ENCODE peak calls at places on chromosome 5, in seven cellular contexts. H is ovary, P is upper lobe of left lung, Q is tibial nerve, U is A549, I is H1, Y is heart left ventricle. C is an unnamed sample. For H3K4me1, the result is how much of the 10 kb centered on the place peaks cover.

GRCh38 chr5:84275609-84276008 is 109.1 kb downstream of the EDIL3 start:
- DNase-seq in Q (no peak), Y (no peak), I (no peak), H (no peak), U (no peak), P (no peak), C (no peak)

GRCh38 chr5:79890119-79890870 is 100.8 kb downstream of the MTX3 start:
- DNase-seq in H (no peak), P (no peak), U (no peak), I (no peak), Y (no peak), Q (no peak), C (no peak)

GRCh38 chr5:35182541-35183242 is 47.6 kb downstream of the PRLR start:
- DNase-seq in U (no peak), Y (no peak), H (no peak), Q (no peak), I (no peak), P (no peak), C (no peak)

GRCh38 chr5:473344-474192 is 30.6 kb downstream of the EXOC3 start:
- DNase-seq in Y (no peak), I (peak), Q (no peak), U (peak), H (peak), P (no peak), C (peak)

GRCh38 chr5:159099049-159099760 is 511 bp downstream of the EBF1 start:
- DNase-seq in I (peak), H (peak), Y (peak), Q (no peak), P (peak), U (peak), C (no peak)

GRCh38 chr5:18394154-18394804 is 760.0 kb downstream of the TAF11L14 start:
- DNase-seq in H (peak), U (peak), I (peak), P (no peak), Y (peak), Q (peak), C (peak)

GRCh38 chr5:175595905-175596304 is 62.0 kb upstream of the HRH2 start:
- DNase-seq in Y (no peak), H (no peak), P (no peak), Q (no peak), U (no peak), I (no peak), C (no peak)

GRCh38 chr5:139061274-139061673 is 136.9 kb downstream of the SIL1 start:
- DNase-seq in Q (no peak), I (no peak), P (peak), H (peak), U (no peak), Y (peak), C (peak)

GRCh38 chr5:92208265-92208664 is 825.1 kb upstream of the ARRDC3 start:
- DNase-seq in U (no peak), H (no peak), P (no peak), I (no peak), Q (no peak), Y (no peak), C (no peak)

GRCh38 chr5:171520300-171521170 is 101.1 kb downstream of the FGF18 start:
- DNase-seq in Y (peak), U (peak), I (peak), Q (no peak), H (peak), P (peak), C (peak)

GRCh38 chr5:761206-761771 is 23.2 kb downstream of the ZDHHC11B start:
- DNase-seq in P (peak), Q (no peak), I (no peak), Y (no peak), U (no peak), H (peak), C (no peak)

GRCh38 chr5:139100825-139101224 is 97.3 kb downstream of the SIL1 start:
- DNase-seq in H (no peak), Y (no peak), Q (no peak), U (peak), I (no peak), P (no peak), C (no peak)

GRCh38 chr5:159034083-159034824 is 65.5 kb downstream of the EBF1 start:
- DNase-seq in Y (peak), P (no peak), I (no peak), Q (no peak), U (no peak), H (no peak), C (no peak)

GRCh38 chr5:72478276-72478675 is 28.9 kb downstream of the ZNF366 start:
- DNase-seq in Y (no peak), Q (no peak), I (no peak), U (no peak), H (no peak), P (no peak), C (no peak)

GRCh38 chr5:1838013-1838412 is 36.8 kb downstream of the NDUFS6 start:
- DNase-seq in H (no peak), Y (no peak), I (no peak), U (no peak), Q (no peak), P (peak), C (no peak)

GRCh38 chr5:13248236-13248635 is 696.3 kb downstream of the DNAH5 start:
- DNase-seq in P (no peak), Q (no peak), I (no peak), Y (no peak), H (no peak), U (no peak), C (no peak)

GRCh38 chr5:128774605-128775004 is 190.7 kb upstream of the SLC27A6 start:
- DNase-seq in Y (no peak), I (no peak), U (no peak), H (no peak), P (no peak), Q (no peak), C (no peak)

GRCh38 chr5:169736653-169737052 is 99.6 kb downstream of the DOCK2 start:
- DNase-seq in Y (no peak), H (no peak), Q (no peak), P (no peak), I (no peak), U (no peak), C (no peak)

DNA sequence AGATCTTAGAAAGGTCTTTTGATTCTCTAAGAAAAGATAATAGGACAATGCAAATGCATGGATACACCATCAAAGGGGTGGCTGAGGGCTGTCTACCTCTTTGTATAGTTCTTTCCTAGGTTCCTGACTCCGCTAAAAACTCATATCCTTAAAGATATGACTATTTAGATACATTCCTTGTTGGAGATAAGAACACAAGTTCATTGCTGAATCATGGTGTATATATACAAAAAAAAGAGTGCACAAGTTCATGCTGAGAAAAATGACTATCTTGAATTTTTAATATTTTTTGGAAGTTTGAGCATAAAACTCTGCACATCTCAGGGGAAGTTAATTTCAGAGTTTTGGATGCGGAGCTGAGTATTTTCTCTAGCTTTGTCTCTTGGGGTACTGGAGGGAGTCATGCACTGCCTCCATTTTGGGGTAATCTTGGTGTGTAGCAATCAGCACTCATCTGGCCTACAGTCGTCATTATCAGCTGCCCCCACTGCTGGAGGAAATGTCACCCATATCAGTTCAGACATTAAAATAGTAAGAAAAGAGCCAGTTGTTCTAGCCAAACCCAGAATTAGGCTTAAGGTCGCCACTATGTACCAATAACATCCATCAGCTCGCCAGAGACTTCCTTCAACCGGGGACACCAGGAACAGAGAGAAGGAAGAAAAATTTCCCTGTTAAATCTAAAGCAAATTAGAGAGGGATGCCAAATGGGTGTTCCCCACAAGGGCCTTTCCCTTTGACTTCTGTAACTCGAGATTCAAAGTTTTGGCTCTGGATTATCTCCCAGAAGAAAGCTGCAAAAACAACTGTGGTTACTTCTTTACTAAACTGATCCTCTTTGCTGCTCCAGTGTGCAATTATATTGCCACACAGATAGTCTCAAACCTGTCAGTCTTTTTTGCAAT is 49.0 kb downstream of the PTTG1 start:
- DNase-seq in P (no peak), Y (no peak), U (no peak), Q (peak), H (no peak), I (no peak), C (peak)
- H3K4me1 ChIP-seq in P (under half), Y (half or more), U (under half), Q (under half), H (under half), I (under half), C (under half)

GRCh38 chr5:78598973-78599372 is 49.6 kb downstream of the LHFPL2 start:
- DNase-seq in I (no peak), U (no peak), Q (no peak), P (no peak), Y (no peak), H (no peak), C (no peak)
- TF ChIP-seq POLR2A in I (no peak), U (no peak), Q (no peak), P (no peak), Y (no peak), H (no peak), C (no peak)

GRCh38 chr5:76477061-76477460 is 74.0 kb downstream of the IQGAP2 start:
- DNase-seq in Y (no peak), I (no peak), U (no peak), H (no peak), P (no peak), Q (no peak), C (no peak)
- H3K4me1 ChIP-seq in Y (under half), I (under half), U (under half), H (under half), P (under half), Q (under half), C (under half)

DNA sequence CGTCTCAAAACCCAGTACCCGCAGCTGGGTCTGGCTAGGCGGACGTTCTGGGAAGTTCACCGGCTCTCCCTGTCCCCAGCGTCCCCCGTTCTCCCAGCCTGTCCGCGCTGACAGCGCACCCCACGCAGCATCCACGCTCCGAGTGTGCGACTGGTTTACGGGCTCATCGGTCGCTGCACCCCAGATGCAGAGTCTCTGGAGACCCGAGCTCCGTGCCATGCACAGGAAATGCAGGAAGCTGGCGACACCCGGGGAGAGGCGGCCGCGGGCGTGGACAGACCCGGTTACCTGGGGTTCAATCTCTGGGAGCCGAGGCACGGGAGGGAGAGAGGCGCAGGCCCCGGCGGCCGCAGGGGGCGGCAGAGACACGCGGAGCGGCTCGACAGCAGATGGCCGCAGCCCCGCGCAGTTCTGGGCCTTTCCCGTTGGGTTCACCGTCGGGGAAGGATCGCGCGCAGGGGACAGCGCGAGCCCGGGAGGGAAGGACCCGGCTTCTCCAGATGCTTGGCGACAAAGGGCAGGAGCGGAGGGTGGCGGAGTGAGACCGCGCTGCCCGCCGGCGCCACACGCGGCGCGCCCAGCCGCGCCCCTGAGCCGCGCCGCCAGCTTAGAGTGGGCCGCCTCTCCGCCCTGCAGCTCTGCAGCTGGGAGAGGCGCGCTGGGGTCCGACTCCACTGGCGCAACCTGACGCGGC is 558 bp downstream of the SHROOM1 start:
- DNase-seq in Y (peak), I (peak), U (peak), H (peak), P (peak), Q (peak), C (peak)
- TF ChIP-seq POLR2A in Y (peak), I (peak), U (peak), H (no peak), P (no peak), Q (no peak), C (no peak)

DNA sequence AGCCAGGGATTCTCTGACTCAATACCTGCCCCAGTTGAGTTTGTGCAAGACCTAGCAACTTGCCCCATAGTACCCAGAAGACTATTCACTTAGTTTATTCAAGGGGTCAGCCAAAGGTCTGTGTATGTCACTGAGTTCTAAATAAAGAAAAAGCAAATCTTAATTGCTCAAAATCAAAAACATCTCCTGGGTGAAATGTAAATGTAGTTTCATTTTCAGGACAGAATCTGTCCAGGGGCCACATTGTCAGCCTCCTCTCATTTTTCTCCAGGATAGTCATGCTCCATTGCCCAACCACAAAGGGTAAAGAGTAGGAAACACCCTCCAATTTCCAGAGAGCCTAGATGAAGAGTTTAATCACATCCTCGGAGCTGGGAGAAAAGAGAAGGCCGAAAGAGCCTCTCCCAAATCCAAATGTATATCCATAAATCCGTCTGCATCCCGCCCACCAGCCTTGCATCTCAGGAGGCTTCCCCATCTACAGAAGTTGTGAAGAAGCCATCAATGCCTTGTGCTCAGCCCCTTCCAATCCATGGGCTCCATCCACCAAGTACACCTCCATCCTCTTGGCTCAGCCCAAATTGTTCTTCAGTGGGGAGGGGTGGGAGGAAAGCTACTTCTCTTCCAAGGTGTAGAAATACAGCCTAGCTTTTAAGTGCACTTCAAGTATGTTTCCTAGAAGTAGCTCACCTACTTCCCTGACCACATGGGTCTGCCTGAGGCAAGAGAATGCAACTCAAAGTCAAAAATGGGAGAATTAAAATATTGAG is 26.9 kb downstream of the ADAM19 start:
- DNase-seq in I (no peak), Y (no peak), U (peak), H (no peak), Q (no peak), P (no peak), C (no peak)
- H3K4me1 ChIP-seq in I (under half), Y (half or more), U (under half), H (under half), Q (half or more), P (under half), C (under half)

GRCh38 chr5:127452626-127453025 is 64.8 kb upstream of the PRRC1 start:
- DNase-seq in I (no peak), Q (no peak), P (no peak), H (no peak), Y (no peak), U (no peak), C (no peak)
- TF ChIP-seq POLR2A in I (no peak), Q (no peak), P (no peak), H (no peak), Y (no peak), U (no peak), C (no peak)